ENCODE peak calls at places on chromosomes 2 and 18, in seven cellular contexts. Y, X, F, Z, V, H and B are unnamed samples. For H3K4me1, the result is how much of the 10 kb centered on the place peaks cover.

GRCh38 chr2:128196026-128196822 is 105.2 kb downstream of the UGGT1 start:
- DNase-seq in Y (peak), V (no peak), X (no peak), F (no peak), Z (no peak), H (no peak), B (peak)

GRCh38 chr18:58253871-58254270 is 209.8 kb downstream of the NEDD4L start:
- DNase-seq in F (no peak), Y (no peak), H (no peak), Z (no peak), X (no peak), V (no peak), B (no peak)

GRCh38 chr2:238238766-238239551 is 879 bp downstream of the HES6 start:
- DNase-seq in Y (peak), V (no peak), Z (no peak), F (peak), H (peak), X (no peak), B (peak)

GRCh38 chr18:8854962-8855361 is 149.6 kb downstream of the MTCL1 start:
- DNase-seq in X (no peak), H (no peak), Z (no peak), Y (no peak), V (no peak), F (no peak), B (no peak)

GRCh38 chr2:141393214-141393545 is 737.6 kb downstream of the LRP1B start:
- DNase-seq in V (no peak), X (no peak), Y (no peak), F (no peak), H (no peak), Z (no peak), B (no peak)

GRCh38 chr18:21672868-21673267 is 31.7 kb downstream of the ABHD3 start:
- DNase-seq in V (no peak), X (no peak), Y (no peak), H (no peak), F (no peak), Z (peak), B (peak)

GRCh38 chr2:174673876-174674275 is 76.3 kb upstream of the WIPF1 start:
- DNase-seq in X (no peak), Y (no peak), V (no peak), F (no peak), H (no peak), Z (no peak), B (no peak)

GRCh38 chr2:20447437-20448245 is 767 bp downstream of the RHOB start:
- DNase-seq in F (peak), Z (no peak), Y (peak), V (no peak), X (no peak), H (peak), B (peak)

GRCh38 chr2:224284134-224284946 is 117.6 kb downstream of the FAM124B start:
- DNase-seq in Z (peak), H (no peak), X (no peak), V (no peak), Y (no peak), F (no peak), B (peak)

DNA sequence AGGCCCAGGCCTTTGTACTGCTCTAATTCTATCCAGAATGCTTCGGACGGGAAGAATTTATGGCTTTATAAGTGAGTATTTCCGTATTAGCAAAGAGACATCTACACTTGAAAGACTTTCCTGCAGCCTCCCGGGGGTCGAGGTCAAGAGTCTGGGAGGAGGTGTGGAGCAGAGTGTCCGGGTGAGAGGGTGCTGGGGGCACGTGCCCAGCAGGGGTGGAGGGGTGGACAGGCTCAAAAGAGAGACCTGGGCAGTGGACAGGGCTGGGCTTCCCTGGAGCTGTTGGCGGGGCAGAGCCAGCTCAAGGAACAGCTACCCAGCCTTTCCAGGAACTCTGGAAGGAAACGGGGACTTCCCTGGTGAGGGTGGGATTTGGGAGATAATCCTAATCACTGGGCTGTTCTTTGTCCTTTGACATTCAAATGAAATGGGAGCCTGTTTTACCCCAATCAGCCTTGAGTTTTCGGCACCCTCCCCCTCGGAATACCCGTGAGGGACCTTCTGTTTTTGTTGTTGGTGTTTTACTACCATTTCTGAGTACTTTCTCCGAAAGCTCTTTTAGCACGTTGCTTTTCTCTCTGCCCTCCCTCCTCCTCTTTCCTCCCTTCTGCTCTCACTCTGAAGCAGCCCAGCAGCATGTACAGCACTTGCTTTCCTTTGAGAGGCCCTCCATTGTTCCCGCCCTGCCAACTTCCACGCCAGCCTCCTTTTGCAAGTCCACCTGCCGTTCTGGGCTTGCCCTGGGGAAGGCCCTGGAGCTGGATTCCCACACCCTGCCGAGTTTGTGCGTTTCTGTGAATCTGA is 164.7 kb downstream of the AGAP1 start:
- DNase-seq in F (no peak), Y (peak), H (no peak), V (no peak), Z (no peak), X (no peak), B (no peak)
- H3K4me3 ChIP-seq in F (no peak), Y (no peak), H (no peak), V (no peak), Z (no peak), X (no peak), B (no peak)

GRCh38 chr2:134765987-134766386 is 47.2 kb upstream of the TMEM163 start:
- DNase-seq in V (no peak), Y (no peak), Z (no peak), H (no peak), X (no peak), F (no peak), B (no peak)

GRCh38 chr2:134764164-134764563 is 45.4 kb upstream of the TMEM163 start:
- DNase-seq in F (no peak), V (no peak), Y (no peak), X (no peak), H (no peak), Z (no peak), B (peak)

GRCh38 chr2:134763164-134763710 is 44.4 kb upstream of the TMEM163 start:
- DNase-seq in Y (no peak), F (no peak), X (no peak), H (no peak), Z (no peak), V (no peak), B (no peak)

GRCh38 chr2:134760385-134760784 is 41.6 kb upstream of the TMEM163 start:
- DNase-seq in Z (no peak), F (no peak), V (no peak), X (no peak), H (no peak), Y (no peak), B (no peak)

GRCh38 chr2:134762508-134762907 is 43.7 kb upstream of the TMEM163 start:
- DNase-seq in H (no peak), V (no peak), X (no peak), F (no peak), Y (no peak), Z (no peak), B (peak)
- H3K4me1 ChIP-seq in H (under half), V (under half), X (under half), F (under half), Y (under half), Z (under half), B (under half)

GRCh38 chr2:66412874-66413273 is 22.1 kb upstream of the MEIS1 start:
- DNase-seq in F (no peak), X (no peak), V (no peak), Y (no peak), H (no peak), Z (no peak), B (no peak)

GRCh38 chr2:66418381-66418780 is 16.5 kb upstream of the MEIS1 start:
- DNase-seq in X (no peak), V (no peak), F (no peak), Z (no peak), H (no peak), Y (no peak), B (no peak)

DNA sequence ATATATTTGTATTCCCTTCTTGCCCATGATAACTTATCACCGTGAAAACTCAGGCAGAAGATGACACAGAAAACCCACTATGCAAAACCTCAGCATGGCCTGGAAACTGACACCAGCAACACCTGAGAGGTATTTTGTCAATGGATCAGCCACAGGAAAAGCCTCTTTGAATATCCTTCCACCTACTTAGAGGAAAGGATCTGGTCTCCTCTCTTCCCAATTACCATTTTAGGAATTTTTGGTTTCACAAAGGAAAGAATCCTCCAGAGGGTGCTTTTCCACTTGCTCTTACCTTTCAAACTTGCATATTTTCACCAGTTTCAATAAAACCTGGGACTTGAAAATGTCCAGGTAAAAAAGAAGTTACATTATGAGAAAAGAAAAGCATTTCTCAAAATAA is 20.0 kb upstream of the MEIS1 start:
- DNase-seq in Z (no peak), H (no peak), Y (no peak), X (no peak), V (no peak), F (no peak), B (no peak)
- TF ChIP-seq POLR2A in Z (no peak), H (no peak), Y (no peak), X (no peak), V (no peak), F (no peak), B (no peak)

DNA sequence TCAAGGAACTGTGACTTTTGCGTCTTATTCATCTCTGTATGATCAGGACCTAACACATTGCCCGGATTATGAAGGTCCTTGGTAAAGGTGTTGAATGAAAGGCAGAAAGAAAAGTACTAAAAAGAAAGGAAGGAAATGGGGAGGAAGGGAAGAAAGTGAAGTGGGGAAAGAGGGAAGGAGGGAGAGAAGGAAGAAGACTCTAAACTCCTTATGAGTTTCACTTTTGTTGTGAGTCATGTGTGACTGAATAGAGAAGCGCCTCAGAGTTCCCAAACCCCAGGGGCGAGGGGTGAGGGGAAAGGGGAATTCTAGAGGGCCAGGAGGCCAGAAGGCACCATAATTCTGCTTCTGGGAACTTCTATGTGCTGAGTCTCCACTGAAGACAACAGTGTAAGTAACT is 30.9 kb upstream of the OSBPL6 start:
- DNase-seq in X (no peak), V (no peak), Y (no peak), Z (no peak), H (no peak), F (no peak), B (no peak)
- H3K4me3 ChIP-seq in X (no peak), V (no peak), Y (no peak), Z (no peak), H (no peak), F (no peak), B (no peak)